ENCODE peak calls at places on chromosomes 3 and 15, in five cellular contexts. One of them, this sample, is unnamed. For H3K4me1, the result is how much of the 10 kb centered on the place peaks cover.

GRCh38 chr3:107235923-107236315 is 141.3 kb upstream of the CCDC54 start:
- DNase-seq in ovary: peak
- DNase-seq in neuronal stem cell: peak
- DNase-seq in tibial nerve: no peak
- DNase-seq in psoas muscle: no peak
- DNase-seq in this sample: no peak

GRCh38 chr15:56906766-56907165 is 11.7 kb upstream of the TCF12 start:
- DNase-seq in ovary: no peak
- DNase-seq in neuronal stem cell: no peak
- DNase-seq in tibial nerve: no peak
- DNase-seq in psoas muscle: no peak
- DNase-seq in this sample: no peak

GRCh38 chr3:143036557-143036956 is 35.2 kb downstream of the U2SURP start:
- DNase-seq in ovary: no peak
- DNase-seq in neuronal stem cell: no peak
- DNase-seq in tibial nerve: no peak
- DNase-seq in psoas muscle: no peak
- DNase-seq in this sample: no peak

GRCh38 chr3:197331131-197331530 is 32.7 kb upstream of the DLG1 start:
- DNase-seq in ovary: no peak
- DNase-seq in neuronal stem cell: no peak
- DNase-seq in tibial nerve: no peak
- DNase-seq in psoas muscle: no peak
- DNase-seq in this sample: no peak

GRCh38 chr3:142656595-142656994 is 60.4 kb downstream of the PLS1 start:
- DNase-seq in ovary: no peak
- DNase-seq in neuronal stem cell: no peak
- DNase-seq in tibial nerve: no peak
- DNase-seq in psoas muscle: no peak
- DNase-seq in this sample: no peak

GRCh38 chr15:41660235-41661077 is at the start of gene MGA:
- DNase-seq in ovary: peak
- DNase-seq in neuronal stem cell: peak
- DNase-seq in tibial nerve: peak
- DNase-seq in psoas muscle: peak
- DNase-seq in this sample: peak

GRCh38 chr3:121855555-121855954 is 20.5 kb downstream of the EAF2 start:
- DNase-seq in ovary: no peak
- DNase-seq in neuronal stem cell: no peak
- DNase-seq in tibial nerve: no peak
- DNase-seq in psoas muscle: no peak
- DNase-seq in this sample: no peak

GRCh38 chr3:171183042-171183441 is 156.5 kb upstream of the SLC2A2 start:
- DNase-seq in ovary: no peak
- DNase-seq in neuronal stem cell: no peak
- DNase-seq in tibial nerve: no peak
- DNase-seq in psoas muscle: no peak
- DNase-seq in this sample: no peak

GRCh38 chr3:124812291-124813265 is 74.6 kb downstream of the ITGB5 start:
- DNase-seq in ovary: peak
- DNase-seq in neuronal stem cell: no peak
- DNase-seq in tibial nerve: peak
- DNase-seq in psoas muscle: peak
- DNase-seq in this sample: peak

GRCh38 chr3:109806929-109807328 is 469.6 kb upstream of the DPPA4 start:
- DNase-seq in ovary: no peak
- DNase-seq in neuronal stem cell: no peak
- DNase-seq in tibial nerve: no peak
- DNase-seq in psoas muscle: no peak
- DNase-seq in this sample: no peak

GRCh38 chr3:143832433-143832832 is 15.8 kb downstream of the SLC9A9 start:
- DNase-seq in ovary: no peak
- DNase-seq in neuronal stem cell: no peak
- DNase-seq in tibial nerve: no peak
- DNase-seq in psoas muscle: no peak
- DNase-seq in this sample: no peak

GRCh38 chr15:73482184-73482583 is 39.2 kb downstream of the REC114 start:
- DNase-seq in ovary: no peak
- DNase-seq in neuronal stem cell: no peak
- DNase-seq in tibial nerve: no peak
- DNase-seq in psoas muscle: no peak
- DNase-seq in this sample: no peak

GRCh38 chr15:69661871-69662667 is 209.5 kb downstream of the RPLP1 start:
- DNase-seq in ovary: no peak
- DNase-seq in neuronal stem cell: no peak
- DNase-seq in tibial nerve: no peak
- DNase-seq in psoas muscle: no peak
- DNase-seq in this sample: no peak

GRCh38 chr15:71752604-71753289 is 57.6 kb upstream of the NR2E3 start:
- DNase-seq in ovary: no peak
- DNase-seq in neuronal stem cell: peak
- DNase-seq in tibial nerve: no peak
- DNase-seq in psoas muscle: no peak
- DNase-seq in this sample: no peak

GRCh38 chr15:68341851-68342336 is 64.3 kb downstream of the FEM1B start:
- DNase-seq in ovary: no peak
- DNase-seq in neuronal stem cell: no peak
- DNase-seq in tibial nerve: no peak
- DNase-seq in psoas muscle: no peak
- DNase-seq in this sample: peak

GRCh38 chr3:79383402-79384012 is 384.3 kb downstream of the ROBO1 start:
- DNase-seq in ovary: no peak
- DNase-seq in neuronal stem cell: no peak
- DNase-seq in tibial nerve: no peak
- DNase-seq in psoas muscle: no peak
- DNase-seq in this sample: no peak

DNA sequence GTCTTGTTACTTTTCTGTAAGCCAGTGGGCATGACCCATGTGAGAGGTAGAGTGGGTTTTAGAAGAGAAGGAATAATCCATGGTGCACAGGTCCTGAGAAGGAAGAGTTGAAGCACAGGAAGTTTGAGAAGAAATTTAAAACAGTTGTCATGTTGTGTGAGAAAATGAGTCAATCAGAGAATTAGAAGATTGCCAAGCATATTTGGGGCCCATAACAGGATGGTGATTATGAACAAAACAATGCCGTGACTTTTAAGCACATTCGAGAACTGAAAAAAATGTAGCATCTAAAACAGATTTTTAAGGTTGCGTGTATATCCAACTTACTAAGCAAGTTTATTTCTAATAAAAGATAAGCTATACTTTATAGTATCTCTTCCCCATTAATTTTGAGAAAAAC is 198.7 kb downstream of the RORA start:
- DNase-seq in ovary: no peak
- DNase-seq in neuronal stem cell: no peak
- DNase-seq in tibial nerve: no peak
- DNase-seq in psoas muscle: no peak
- DNase-seq in this sample: no peak
- H3K4me1 ChIP-seq in ovary: under half
- H3K4me1 ChIP-seq in neuronal stem cell: under half
- H3K4me1 ChIP-seq in tibial nerve: under half
- H3K4me1 ChIP-seq in psoas muscle: half or more
- H3K4me1 ChIP-seq in this sample: under half

GRCh38 chr15:76338555-76339301 is 2.2 kb downstream of the ISL2 start:
- DNase-seq in ovary: no peak
- DNase-seq in neuronal stem cell: no peak
- DNase-seq in tibial nerve: no peak
- DNase-seq in psoas muscle: no peak
- DNase-seq in this sample: no peak
- H3K4me1 ChIP-seq in ovary: under half
- H3K4me1 ChIP-seq in neuronal stem cell: under half
- H3K4me1 ChIP-seq in tibial nerve: half or more
- H3K4me1 ChIP-seq in psoas muscle: half or more
- H3K4me1 ChIP-seq in this sample: under half

DNA sequence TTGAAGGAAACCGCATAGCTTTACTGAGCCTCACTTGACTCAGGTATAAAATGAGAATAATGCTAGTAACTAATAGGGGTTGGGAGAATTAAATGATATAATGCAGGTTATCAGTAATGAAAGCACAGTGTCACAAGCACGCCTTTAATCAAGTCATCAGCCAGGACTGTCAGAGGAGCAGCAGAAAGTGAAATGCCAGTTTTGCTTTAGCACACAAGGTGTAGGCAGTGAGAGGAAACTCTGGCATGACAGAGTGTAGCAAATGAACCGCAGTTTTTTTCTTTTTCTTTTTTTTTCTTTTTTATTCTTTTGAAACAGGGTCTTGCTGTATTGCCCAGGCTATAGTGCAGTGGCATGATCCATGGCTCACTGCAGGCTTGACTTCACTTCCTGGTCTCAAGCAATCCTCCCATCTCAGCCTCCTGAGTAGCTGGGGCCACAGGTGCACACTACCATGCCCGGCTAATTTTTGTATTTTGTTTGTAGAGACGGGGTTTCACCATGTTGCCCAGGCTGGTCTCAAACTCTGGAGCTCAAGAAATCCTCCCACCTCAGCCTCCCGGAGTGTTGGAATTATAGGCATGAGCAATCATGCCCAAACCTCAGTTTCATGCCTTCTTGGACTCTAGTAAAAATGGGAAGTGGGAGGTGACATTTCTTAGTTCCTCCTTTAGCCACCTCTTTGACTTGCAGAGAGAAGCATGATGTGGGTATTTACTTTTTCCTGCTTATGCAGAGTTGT is 9.7 kb upstream of the SCAANT1 start:
- DNase-seq in ovary: no peak
- DNase-seq in neuronal stem cell: no peak
- DNase-seq in tibial nerve: no peak
- DNase-seq in psoas muscle: no peak
- DNase-seq in this sample: no peak
- H3K4me1 ChIP-seq in ovary: under half
- H3K4me1 ChIP-seq in neuronal stem cell: under half
- H3K4me1 ChIP-seq in tibial nerve: under half
- H3K4me1 ChIP-seq in psoas muscle: under half
- H3K4me1 ChIP-seq in this sample: under half

GRCh38 chr3:188400494-188401243 is 246.7 kb downstream of the LPP start:
- DNase-seq in ovary: no peak
- DNase-seq in neuronal stem cell: no peak
- DNase-seq in tibial nerve: no peak
- DNase-seq in psoas muscle: no peak
- DNase-seq in this sample: no peak
- H3K4me1 ChIP-seq in ovary: under half
- H3K4me1 ChIP-seq in neuronal stem cell: under half
- H3K4me1 ChIP-seq in tibial nerve: under half
- H3K4me1 ChIP-seq in psoas muscle: under half
- H3K4me1 ChIP-seq in this sample: under half

GRCh38 chr3:193599393-193599792 is 6.4 kb downstream of the OPA1 start:
- DNase-seq in ovary: no peak
- DNase-seq in neuronal stem cell: no peak
- DNase-seq in tibial nerve: no peak
- DNase-seq in psoas muscle: no peak
- DNase-seq in this sample: no peak
- H3K4me1 ChIP-seq in ovary: under half
- H3K4me1 ChIP-seq in neuronal stem cell: under half
- H3K4me1 ChIP-seq in tibial nerve: under half
- H3K4me1 ChIP-seq in psoas muscle: under half
- H3K4me1 ChIP-seq in this sample: under half

GRCh38 chr3:179733797-179734196 is 81.0 kb downstream of the USP13 start:
- DNase-seq in ovary: no peak
- DNase-seq in neuronal stem cell: no peak
- DNase-seq in tibial nerve: no peak
- DNase-seq in psoas muscle: no peak
- DNase-seq in this sample: no peak

GRCh38 chr3:179735321-179735720 is 82.5 kb downstream of the USP13 start:
- DNase-seq in ovary: no peak
- DNase-seq in neuronal stem cell: no peak
- DNase-seq in tibial nerve: no peak
- DNase-seq in psoas muscle: no peak
- DNase-seq in this sample: no peak

GRCh38 chr3:179732661-179733348 is 80.0 kb downstream of the USP13 start:
- DNase-seq in ovary: no peak
- DNase-seq in neuronal stem cell: no peak
- DNase-seq in tibial nerve: no peak
- DNase-seq in psoas muscle: peak
- DNase-seq in this sample: peak

GRCh38 chr3:179731544-179731943 is 78.7 kb downstream of the USP13 start:
- DNase-seq in ovary: no peak
- DNase-seq in neuronal stem cell: no peak
- DNase-seq in tibial nerve: no peak
- DNase-seq in psoas muscle: peak
- DNase-seq in this sample: no peak

DNA sequence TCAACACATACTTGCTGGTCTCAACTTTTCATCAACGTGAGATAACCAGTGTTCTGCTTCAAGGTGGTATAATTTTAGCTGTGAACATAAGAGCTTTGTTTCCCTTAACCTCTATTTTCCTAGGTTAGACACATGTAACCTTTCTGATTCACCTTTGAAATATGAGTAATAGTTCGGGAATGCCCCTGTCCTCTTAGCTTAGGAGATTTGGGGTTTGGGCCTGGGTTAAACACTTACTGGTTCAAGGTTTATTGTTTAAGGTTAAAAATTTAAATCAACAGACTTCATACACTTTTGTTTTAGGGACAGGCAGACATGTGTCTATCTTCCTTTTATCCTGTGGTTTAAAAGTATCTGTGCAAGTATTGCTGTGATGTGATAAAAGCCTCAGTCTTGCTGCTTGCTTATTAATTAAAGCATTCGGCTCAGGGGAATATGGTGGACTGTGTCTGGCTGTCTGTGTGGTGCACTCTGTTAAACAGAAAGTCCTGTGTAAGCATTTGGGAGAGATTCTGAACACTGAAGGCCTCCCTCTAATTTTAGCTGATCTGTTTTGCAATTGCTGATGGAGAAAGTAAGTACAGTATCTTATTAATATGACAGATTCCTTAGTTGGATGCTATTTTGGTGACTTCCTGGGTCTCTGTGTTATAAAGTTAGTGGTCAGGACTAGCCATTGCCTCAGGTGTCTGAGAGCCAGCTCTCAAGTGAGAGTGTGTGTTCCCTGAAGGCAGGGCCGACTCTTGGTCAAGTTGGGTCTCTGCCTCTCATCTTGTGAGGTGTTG is 81.8 kb downstream of the USP13 start:
- DNase-seq in ovary: no peak
- DNase-seq in neuronal stem cell: no peak
- DNase-seq in tibial nerve: no peak
- DNase-seq in psoas muscle: peak
- DNase-seq in this sample: no peak
- H3K4me1 ChIP-seq in ovary: under half
- H3K4me1 ChIP-seq in neuronal stem cell: under half
- H3K4me1 ChIP-seq in tibial nerve: under half
- H3K4me1 ChIP-seq in psoas muscle: half or more
- H3K4me1 ChIP-seq in this sample: under half